ENCODE peak calls at places on chromosomes 16 and 17, in four cellular contexts. L is GM12864; I is NCI-H1436; P is activated CD8-positive, alpha-beta memory T cell treated with anti-CD3 and anti-CD28 coated beads for 1 hour. H is an unnamed sample.

GRCh38 chr17:82117139-82118090 is 19.4 kb upstream of the FASN start:
- DNase-seq in L (no peak), I (no peak), P (no peak), H (no peak)

GRCh38 chr17:74543891-74544760 is 1.8 kb downstream of the CD300C start:
- DNase-seq in L (no peak), I (no peak), P (no peak), H (no peak)

GRCh38 chr17:62631086-62631935 is 3.8 kb downstream of the MRC2 start:
- DNase-seq in L (no peak), I (no peak), P (no peak), H (no peak)

GRCh38 chr17:13786000-13786598 is 184.4 kb upstream of the HS3ST3A1 start:
- DNase-seq in L (no peak), I (no peak), P (no peak), H (no peak)

GRCh38 chr17:82791532-82791931 is 39.7 kb downstream of the TBCD start:
- DNase-seq in L (no peak), I (no peak), P (no peak), H (no peak)

GRCh38 chr17:29197516-29198272 is 17.5 kb upstream of the MYO18A start:
- DNase-seq in L (no peak), I (no peak), P (no peak), H (no peak)

GRCh38 chr16:68091604-68092261 is 6.6 kb downstream of the NFATC3 start:
- DNase-seq in L (no peak), I (peak), P (no peak), H (no peak)

GRCh38 chr17:77427471-77427991 is 286.8 kb downstream of the SEC14L1 start:
- DNase-seq in L (no peak), I (no peak), P (no peak), H (no peak)

GRCh38 chr17:70169707-70170597 is 620 bp downstream of the KCNJ2 start:
- DNase-seq in L (no peak), I (no peak), P (no peak), H (peak)

GRCh38 chr17:39735882-39736281 is 1.9 kb upstream of the GRB7 start:
- DNase-seq in L (no peak), I (no peak), P (no peak), H (no peak)

GRCh38 chr16:15708096-15708495 is 58.1 kb downstream of the NDE1 start:
- DNase-seq in L (no peak), I (no peak), P (no peak), H (no peak)

GRCh38 chr16:69532761-69533459 is 32.9 kb upstream of the NFAT5 start:
- DNase-seq in L (no peak), I (no peak), P (no peak), H (no peak)

GRCh38 chr17:146983-147761 is 9.8 kb downstream of the SCGB1C2 start:
- DNase-seq in L (no peak), I (no peak), P (no peak), H (no peak)

GRCh38 chr16:87471278-87472141 is 21.3 kb downstream of the ZCCHC14 start:
- DNase-seq in L (no peak), I (no peak), P (no peak), H (no peak)

GRCh38 chr16:49588729-49589384 is 215.3 kb downstream of the C16orf78 start:
- DNase-seq in L (no peak), I (no peak), P (no peak), H (no peak)

GRCh38 chr16:84650062-84650991 is 2.0 kb downstream of the KLHL36 start:
- DNase-seq in L (no peak), I (no peak), P (no peak), H (no peak)

H was measured in SHP77.